ENCODE peak calls at places on chromosomes 4 and X, in five cellular contexts. A is GM12891, E is GM12878, C is HepG2, L is K562. X is an unnamed sample.

GRCh38 chr4:3338321-3338838 is 45.6 kb downstream of the RGS12 start:
- DNase-seq in L (no peak), A (no peak), C (no peak), E (no peak), X (no peak)

GRCh38 chr4:11614426-11614825 is 185.7 kb upstream of the HS3ST1 start:
- DNase-seq in L (no peak), E (no peak), C (no peak), A (no peak), X (no peak)

GRCh38 chr4:149845643-149846208 is 30.1 kb upstream of the IQCM start:
- DNase-seq in A (no peak), E (no peak), L (no peak), C (no peak), X (no peak)

GRCh38 chr4:88659061-88659889 is 38.4 kb downstream of the NAP1L5 start:
- DNase-seq in C (peak; percentile 52), L (peak; percentile 41), E (peak; percentile 9), A (peak; percentile 5), X (no peak)

GRCh38 chr4:15897577-15897976 is 41.0 kb downstream of the FGFBP1 start:
- DNase-seq in A (no peak), L (no peak), C (no peak), E (no peak), X (no peak)

GRCh38 chrX:13293700-13294099 is 26.2 kb downstream of the ATXN3L start:
- DNase-seq in C (no peak), L (peak; percentile 14), A (no peak), E (no peak), X (no peak)

GRCh38 chr4:42673084-42673429 is 16.2 kb upstream of the ATP8A1 start:
- DNase-seq in A (no peak), E (no peak), C (no peak), L (no peak), X (no peak)

GRCh38 chr4:127917151-127917550 is 36.5 kb downstream of the PLK4 start:
- DNase-seq in A (no peak), C (no peak), E (no peak), L (no peak), X (no peak)

GRCh38 chrX:52865328-52865980 is 2.4 kb downstream of the XAGE3 start:
- DNase-seq in E (no peak), A (no peak), L (no peak), C (no peak), X (no peak)

GRCh38 chr4:70895846-70896435 is 6.2 kb upstream of the MOB1B start:
- DNase-seq in C (no peak), L (no peak), A (no peak), E (no peak), X (no peak)

GRCh38 chrX:19836337-19836736 is 51.1 kb downstream of the SH3KBP1 start:
- DNase-seq in C (no peak), L (peak; percentile 35), E (no peak), A (no peak), X (no peak)

GRCh38 chr4:110751991-110752390 is 129.1 kb upstream of the PITX2 start:
- DNase-seq in A (no peak), E (no peak), C (no peak), L (no peak), X (no peak)

GRCh38 chrX:19852014-19853005 is 35.1 kb downstream of the SH3KBP1 start:
- DNase-seq in A (no peak), L (no peak), E (no peak), C (peak; percentile 72), X (no peak)

GRCh38 chrX:16743604-16744325 is 24.4 kb downstream of the SYAP1 start:
- DNase-seq in E (no peak), C (no peak), A (no peak), L (no peak), X (no peak)

GRCh38 chr4:142413516-142413915 is 432.6 kb downstream of the INPP4B start:
- DNase-seq in L (no peak), A (no peak), E (no peak), C (no peak), X (no peak)

GRCh38 chr4:133389029-133389428 is 239.9 kb downstream of the PCDH10 start:
- DNase-seq in E (no peak), C (no peak), A (no peak), L (no peak), X (no peak)

GRCh38 chrX:47169726-47170515 is 23.7 kb upstream of the UBA1 start:
- DNase-seq in C (no peak), A (no peak), E (no peak), L (no peak), X (no peak)

GRCh38 chr4:5887361-5888221 is 5.3 kb downstream of the CRMP1 start:
- DNase-seq in L (no peak), A (no peak), E (no peak), C (no peak), X (no peak)

GRCh38 chrX:36462142-36462541 is 542.6 kb downstream of the CFAP47 start:
- DNase-seq in C (no peak), E (no peak), L (no peak), A (no peak), X (no peak)
- TF ChIP-seq POLR2AphosphoS5 in C (no peak), E (no peak), L (no peak), A (no peak), X (no peak)

GRCh38 chr4:185463541-185463940 is 8.0 kb downstream of the CCDC110 start:
- DNase-seq in L (no peak), A (no peak), E (no peak), C (no peak), X (no peak)

GRCh38 chr4:185461565-185461964 is 10.0 kb downstream of the CCDC110 start:
- DNase-seq in C (no peak), A (no peak), L (no peak), E (no peak), X (no peak)

GRCh38 chr4:185465707-185466106 is 5.8 kb downstream of the CCDC110 start:
- DNase-seq in E (no peak), C (no peak), L (no peak), A (no peak), X (no peak)

GRCh38 chr4:185464887-185465286 is 6.6 kb downstream of the CCDC110 start:
- DNase-seq in E (no peak), A (no peak), L (no peak), C (no peak), X (no peak)

GRCh38 chr4:185464184-185464583 is 7.3 kb downstream of the CCDC110 start:
- DNase-seq in A (no peak), C (no peak), L (peak; percentile 8), E (no peak), X (no peak)
- TF ChIP-seq TAF1 in A (no peak), C (no peak), L (no peak), E (no peak), X (no peak)

DNA sequence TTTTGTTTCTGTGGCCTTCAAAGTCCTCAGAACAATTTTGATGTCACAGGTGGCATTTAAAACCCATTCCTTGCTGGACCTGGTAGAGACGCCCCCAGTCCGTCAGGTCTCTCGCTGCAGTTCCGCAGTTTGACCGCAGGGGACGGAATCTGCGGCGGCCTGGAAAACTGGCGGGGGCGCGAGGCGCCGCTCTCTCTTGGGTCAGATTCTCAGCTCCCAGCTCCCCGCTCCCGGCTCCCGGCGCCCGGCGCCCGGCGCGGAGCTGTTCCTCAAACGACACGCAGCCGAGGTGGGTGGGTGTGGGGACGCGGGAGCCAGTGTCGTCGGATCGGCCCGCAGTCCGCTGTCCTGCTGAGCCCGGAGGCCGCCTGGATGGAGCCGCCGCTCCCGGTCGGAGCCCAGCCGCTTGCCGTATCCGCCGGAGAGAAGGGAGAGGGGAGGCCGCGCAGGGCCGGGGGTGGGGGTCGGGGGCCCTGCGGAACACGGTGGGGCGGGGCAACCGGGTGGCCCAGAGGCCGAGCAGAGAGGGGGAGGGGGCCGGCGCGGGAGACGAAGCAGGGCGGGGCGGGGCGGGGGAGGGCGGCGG is at the start of gene OCRL:
- DNase-seq in C (peak; percentile 51), L (peak; percentile 83), A (peak; percentile 46), E (no peak), X (peak; percentile 50)
- TF ChIP-seq POLR2A in C (no peak), L (peak; percentile 73), A (no peak), E (no peak), X (no peak)

DNA sequence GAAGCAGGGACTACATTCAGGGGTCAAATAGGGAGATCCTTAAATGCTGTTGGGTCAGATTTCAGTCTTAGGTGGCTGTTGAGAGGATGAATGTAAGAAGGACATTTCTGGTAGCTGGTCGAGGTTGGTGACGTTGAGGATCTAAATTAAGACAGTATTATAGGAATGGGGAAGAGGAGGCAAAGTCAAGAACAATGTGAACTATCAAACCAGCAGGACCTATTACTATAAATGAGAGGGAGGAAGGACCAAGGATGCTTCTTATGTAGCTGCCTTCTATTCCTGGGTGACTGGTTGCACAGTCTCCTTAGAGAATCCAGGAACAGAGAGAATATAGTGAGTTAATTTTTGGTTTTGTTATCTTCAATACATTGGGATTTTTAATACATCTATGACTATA is 118.5 kb upstream of the BMPR1B start:
- DNase-seq in A (no peak), C (no peak), L (no peak), E (no peak), X (no peak)
- TF ChIP-seq POLR2AphosphoS5 in A (no peak), C (no peak), L (no peak), E (no peak), X (no peak)

DNA sequence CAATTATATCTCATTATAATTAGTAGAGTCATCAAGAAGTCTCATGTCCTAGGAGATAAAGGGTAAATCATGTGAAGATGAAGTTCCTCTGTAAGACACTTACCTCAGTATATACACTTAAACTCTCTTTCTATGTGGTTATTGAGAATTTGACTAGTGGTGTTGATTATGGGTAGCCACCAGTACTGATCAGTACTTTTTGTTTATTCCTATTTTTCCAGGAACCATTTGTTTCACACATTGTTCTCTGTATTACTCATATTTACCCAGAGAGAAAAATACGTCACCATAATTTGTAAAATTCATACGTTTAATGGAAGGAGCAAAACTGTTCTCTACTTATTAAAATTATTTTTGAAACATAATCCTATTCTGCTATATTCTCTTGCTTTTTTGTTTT is 55.8 kb upstream of the PRDM8 start:
- DNase-seq in L (no peak), A (no peak), C (no peak), E (no peak), X (no peak)
- TF ChIP-seq TAF1 in L (no peak), A (no peak), C (no peak), E (no peak), X (no peak)

GRCh38 chr4:84899616-84900015 is 66.9 kb downstream of the WDFY3 start:
- DNase-seq in E (no peak), L (no peak), C (no peak), A (no peak), X (no peak)
- TF ChIP-seq POLR2A in E (no peak), L (no peak), C (no peak), A (no peak), X (no peak)

DNA sequence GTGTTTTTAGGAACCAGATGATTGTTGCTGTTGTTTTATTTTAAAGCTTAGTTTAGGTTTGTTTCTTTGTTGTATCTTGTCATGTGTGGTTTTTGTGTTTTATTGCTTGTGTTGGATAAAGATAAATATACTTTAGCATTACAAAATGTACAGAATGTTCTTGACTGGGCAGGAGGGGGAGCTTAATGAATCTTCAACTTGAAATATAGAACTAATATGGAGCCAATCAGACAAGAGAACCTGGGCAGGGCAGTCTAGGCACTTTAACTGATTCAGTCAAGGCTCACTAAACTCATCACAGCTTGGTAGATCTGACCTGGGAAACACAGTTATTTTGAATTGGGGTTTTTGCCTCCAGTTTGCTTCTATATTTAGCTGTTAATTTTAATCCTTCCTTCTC is 304.2 kb downstream of the ARHGAP24 start:
- DNase-seq in C (no peak), L (no peak), A (no peak), E (no peak), X (no peak)
- TF ChIP-seq POLR2AphosphoS5 in C (no peak), L (no peak), A (no peak), E (no peak), X (no peak)

GRCh38 chr4:7970031-7970946 is 30.6 kb upstream of the AFAP1 start:
- DNase-seq in A (peak; percentile 61), L (no peak), E (no peak), C (peak; percentile 76), X (peak; percentile 56)
- TF ChIP-seq TAF1 in A (no peak), L (no peak), E (no peak), C (no peak), X (no peak)